ENCODE peak calls at places on chromosome 7, in five cellular contexts. One of them, this sample, is unnamed.

GRCh38 chr7:79357101-79357500 is 96.4 kb downstream of the MAGI2 start:
- DNase-seq in naive thymus-derived CD8-positive, alpha-beta T cell: no peak
- DNase-seq in RPMI7951: no peak
- DNase-seq in EL: no peak
- DNase-seq in Daoy: no peak
- DNase-seq in this sample: no peak

GRCh38 chr7:74343281-74344127 is 54.3 kb downstream of the CLIP2 start:
- DNase-seq in EL: peak; percentile 84
- DNase-seq in naive thymus-derived CD8-positive, alpha-beta T cell: no peak
- DNase-seq in RPMI7951: peak; percentile 91
- DNase-seq in Daoy: peak; percentile 93
- DNase-seq in this sample: peak; percentile 89

GRCh38 chr7:35593896-35594295 is 101.0 kb downstream of the HERPUD2 start:
- DNase-seq in EL: peak; percentile 13
- DNase-seq in Daoy: peak; percentile 31
- DNase-seq in RPMI7951: peak; percentile 11
- DNase-seq in naive thymus-derived CD8-positive, alpha-beta T cell: no peak
- DNase-seq in this sample: peak; percentile 20

GRCh38 chr7:6437251-6437650 is 10.5 kb downstream of the DAGLB start:
- DNase-seq in RPMI7951: no peak
- DNase-seq in Daoy: no peak
- DNase-seq in EL: no peak
- DNase-seq in naive thymus-derived CD8-positive, alpha-beta T cell: no peak
- DNase-seq in this sample: no peak

GRCh38 chr7:130150587-130150986 is 54.6 kb downstream of the TMEM209 start:
- DNase-seq in naive thymus-derived CD8-positive, alpha-beta T cell: no peak
- DNase-seq in RPMI7951: no peak
- DNase-seq in EL: no peak
- DNase-seq in Daoy: no peak
- DNase-seq in this sample: no peak

GRCh38 chr7:142542938-142543337 is 206.3 kb upstream of the PRSS1 start:
- DNase-seq in naive thymus-derived CD8-positive, alpha-beta T cell: no peak
- DNase-seq in EL: peak; percentile 75
- DNase-seq in RPMI7951: peak; percentile 89
- DNase-seq in Daoy: peak; percentile 88
- DNase-seq in this sample: peak; percentile 33

GRCh38 chr7:113013761-113014449 is 72.7 kb downstream of the GPR85 start:
- DNase-seq in naive thymus-derived CD8-positive, alpha-beta T cell: no peak
- DNase-seq in EL: peak; percentile 18
- DNase-seq in Daoy: no peak
- DNase-seq in RPMI7951: peak; percentile 10
- DNase-seq in this sample: no peak

GRCh38 chr7:34841326-34841725 is 183.3 kb downstream of the NPSR1 start:
- DNase-seq in RPMI7951: no peak
- DNase-seq in naive thymus-derived CD8-positive, alpha-beta T cell: no peak
- DNase-seq in EL: no peak
- DNase-seq in Daoy: no peak
- DNase-seq in this sample: no peak

GRCh38 chr7:38524786-38525185 is 106.4 kb downstream of the AMPH start:
- DNase-seq in RPMI7951: no peak
- DNase-seq in naive thymus-derived CD8-positive, alpha-beta T cell: no peak
- DNase-seq in EL: no peak
- DNase-seq in Daoy: peak; percentile 58
- DNase-seq in this sample: no peak

GRCh38 chr7:44060091-44060947 is 5.0 kb downstream of the PGAM2 start:
- DNase-seq in naive thymus-derived CD8-positive, alpha-beta T cell: no peak
- DNase-seq in Daoy: no peak
- DNase-seq in RPMI7951: no peak
- DNase-seq in EL: no peak
- DNase-seq in this sample: no peak

GRCh38 chr7:12951397-12951801 is 264.0 kb downstream of the ARL4A start:
- DNase-seq in naive thymus-derived CD8-positive, alpha-beta T cell: no peak
- DNase-seq in RPMI7951: peak; percentile 42
- DNase-seq in Daoy: peak; percentile 51
- DNase-seq in EL: peak; percentile 67
- DNase-seq in this sample: peak; percentile 49

GRCh38 chr7:28858206-28858605 is 99.9 kb downstream of the TRIL start:
- DNase-seq in EL: peak; percentile 69
- DNase-seq in RPMI7951: peak; percentile 37
- DNase-seq in Daoy: no peak
- DNase-seq in naive thymus-derived CD8-positive, alpha-beta T cell: no peak
- DNase-seq in this sample: no peak

GRCh38 chr7:24572421-24573007 is 738 bp upstream of the PALS2 start:
- DNase-seq in naive thymus-derived CD8-positive, alpha-beta T cell: peak; percentile 37
- DNase-seq in EL: peak; percentile 58
- DNase-seq in RPMI7951: peak; percentile 70
- DNase-seq in Daoy: peak; percentile 72
- DNase-seq in this sample: peak; percentile 87

GRCh38 chr7:155324012-155324917 is 26.6 kb downstream of the INSIG1 start:
- DNase-seq in RPMI7951: no peak
- DNase-seq in EL: no peak
- DNase-seq in Daoy: no peak
- DNase-seq in naive thymus-derived CD8-positive, alpha-beta T cell: no peak
- DNase-seq in this sample: no peak

GRCh38 chr7:101410743-101411476 is 48.2 kb downstream of the COL26A1 start:
- DNase-seq in Daoy: peak; percentile 68
- DNase-seq in RPMI7951: peak; percentile 32
- DNase-seq in EL: peak; percentile 35
- DNase-seq in naive thymus-derived CD8-positive, alpha-beta T cell: peak; percentile 37
- DNase-seq in this sample: peak; percentile 41

GRCh38 chr7:151248191-151249033 is at the start of gene SMARCD3:
- DNase-seq in Daoy: peak; percentile 83
- DNase-seq in EL: peak; percentile 62
- DNase-seq in RPMI7951: peak; percentile 64
- DNase-seq in naive thymus-derived CD8-positive, alpha-beta T cell: no peak
- DNase-seq in this sample: peak; percentile 67

GRCh38 chr7:116772423-116772852 is 89.9 kb upstream of the CAPZA2 start:
- DNase-seq in Daoy: peak; percentile 54
- DNase-seq in naive thymus-derived CD8-positive, alpha-beta T cell: no peak
- DNase-seq in EL: peak; percentile 72
- DNase-seq in RPMI7951: peak; percentile 77
- DNase-seq in this sample: peak; percentile 98

GRCh38 chr7:103348452-103348851 is 1.0 kb downstream of the PSMC2 start:
- DNase-seq in RPMI7951: no peak
- DNase-seq in EL: no peak
- DNase-seq in naive thymus-derived CD8-positive, alpha-beta T cell: no peak
- DNase-seq in Daoy: no peak
- DNase-seq in this sample: no peak

GRCh38 chr7:2937701-2938513 is 93.8 kb upstream of the GNA12 start:
- DNase-seq in Daoy: no peak
- DNase-seq in EL: no peak
- DNase-seq in naive thymus-derived CD8-positive, alpha-beta T cell: no peak
- DNase-seq in RPMI7951: no peak
- DNase-seq in this sample: no peak

GRCh38 chr7:133702078-133702477 is 425.1 kb upstream of the LRGUK start:
- DNase-seq in EL: no peak
- DNase-seq in RPMI7951: no peak
- DNase-seq in Daoy: no peak
- DNase-seq in naive thymus-derived CD8-positive, alpha-beta T cell: no peak
- DNase-seq in this sample: no peak

GRCh38 chr7:119959811-119960210 is 313.2 kb upstream of the KCND2 start:
- DNase-seq in naive thymus-derived CD8-positive, alpha-beta T cell: no peak
- DNase-seq in RPMI7951: no peak
- DNase-seq in Daoy: no peak
- DNase-seq in EL: no peak
- DNase-seq in this sample: no peak

GRCh38 chr7:2880882-2881281 is 36.8 kb upstream of the GNA12 start:
- DNase-seq in RPMI7951: peak; percentile 30
- DNase-seq in naive thymus-derived CD8-positive, alpha-beta T cell: no peak
- DNase-seq in EL: no peak
- DNase-seq in Daoy: no peak
- DNase-seq in this sample: no peak

GRCh38 chr7:12949060-12950045 is 261.9 kb downstream of the ARL4A start:
- DNase-seq in naive thymus-derived CD8-positive, alpha-beta T cell: no peak
- DNase-seq in RPMI7951: peak; percentile 32
- DNase-seq in Daoy: no peak
- DNase-seq in EL: no peak
- DNase-seq in this sample: no peak

GRCh38 chr7:91566333-91566732 is 302.1 kb downstream of the FZD1 start:
- DNase-seq in RPMI7951: no peak
- DNase-seq in Daoy: no peak
- DNase-seq in EL: no peak
- DNase-seq in naive thymus-derived CD8-positive, alpha-beta T cell: no peak
- DNase-seq in this sample: no peak

GRCh38 chr7:24653316-24654085 is 80.2 kb downstream of the PALS2 start:
- DNase-seq in EL: no peak
- DNase-seq in naive thymus-derived CD8-positive, alpha-beta T cell: no peak
- DNase-seq in RPMI7951: peak; percentile 40
- DNase-seq in Daoy: no peak
- DNase-seq in this sample: peak; percentile 41

GRCh38 chr7:32191296-32191695 is 121.1 kb upstream of the PDE1C start:
- DNase-seq in naive thymus-derived CD8-positive, alpha-beta T cell: no peak
- DNase-seq in RPMI7951: no peak
- DNase-seq in EL: no peak
- DNase-seq in Daoy: no peak
- DNase-seq in this sample: no peak

GRCh38 chr7:46600340-46600739 is 679.3 kb upstream of the IGFBP3 start:
- DNase-seq in RPMI7951: no peak
- DNase-seq in naive thymus-derived CD8-positive, alpha-beta T cell: no peak
- DNase-seq in EL: no peak
- DNase-seq in Daoy: no peak
- DNase-seq in this sample: no peak

GRCh38 chr7:152862842-152863241 is 103.3 kb downstream of the ACTR3B start:
- DNase-seq in RPMI7951: no peak
- DNase-seq in EL: no peak
- DNase-seq in Daoy: no peak
- DNase-seq in naive thymus-derived CD8-positive, alpha-beta T cell: no peak
- DNase-seq in this sample: no peak

GRCh38 chr7:27193335-27194001 is 6.4 kb downstream of the HOXA13 start:
- DNase-seq in RPMI7951: no peak
- DNase-seq in EL: peak; percentile 68
- DNase-seq in naive thymus-derived CD8-positive, alpha-beta T cell: no peak
- DNase-seq in Daoy: peak; percentile 0
- DNase-seq in this sample: no peak

GRCh38 chr7:148436571-148436970 is 154.0 kb upstream of the C7orf33 start:
- DNase-seq in RPMI7951: no peak
- DNase-seq in EL: no peak
- DNase-seq in Daoy: no peak
- DNase-seq in naive thymus-derived CD8-positive, alpha-beta T cell: no peak
- DNase-seq in this sample: no peak

GRCh38 chr7:100065452-100066186 is 15.9 kb downstream of the ZNF3 start:
- DNase-seq in naive thymus-derived CD8-positive, alpha-beta T cell: no peak
- DNase-seq in EL: no peak
- DNase-seq in RPMI7951: peak; percentile 70
- DNase-seq in Daoy: no peak
- DNase-seq in this sample: no peak

GRCh38 chr7:74305987-74306736 is 17.0 kb downstream of the CLIP2 start:
- DNase-seq in Daoy: peak; percentile 51
- DNase-seq in EL: no peak
- DNase-seq in RPMI7951: peak; percentile 41
- DNase-seq in naive thymus-derived CD8-positive, alpha-beta T cell: no peak
- DNase-seq in this sample: no peak

GRCh38 chr7:18936265-18936664 is 181.2 kb downstream of the TWIST1 start:
- DNase-seq in RPMI7951: no peak
- DNase-seq in EL: no peak
- DNase-seq in naive thymus-derived CD8-positive, alpha-beta T cell: no peak
- DNase-seq in Daoy: no peak
- DNase-seq in this sample: no peak

GRCh38 chr7:628826-629225 is 97.7 kb upstream of the DNAAF5 start:
- DNase-seq in naive thymus-derived CD8-positive, alpha-beta T cell: no peak
- DNase-seq in RPMI7951: no peak
- DNase-seq in EL: no peak
- DNase-seq in Daoy: no peak
- DNase-seq in this sample: no peak

GRCh38 chr7:44561962-44562621 is 11.6 kb downstream of the DDX56 start:
- DNase-seq in EL: peak; percentile 74
- DNase-seq in RPMI7951: peak; percentile 82
- DNase-seq in Daoy: peak; percentile 86
- DNase-seq in naive thymus-derived CD8-positive, alpha-beta T cell: no peak
- DNase-seq in this sample: peak; percentile 78

GRCh38 chr7:96397936-96398596 is 76.2 kb upstream of the SLC25A13 start:
- DNase-seq in naive thymus-derived CD8-positive, alpha-beta T cell: no peak
- DNase-seq in EL: peak; percentile 16
- DNase-seq in Daoy: peak; percentile 14
- DNase-seq in RPMI7951: no peak
- DNase-seq in this sample: no peak

GRCh38 chr7:112575864-112576263 is 95.1 kb downstream of the LSMEM1 start:
- DNase-seq in EL: no peak
- DNase-seq in naive thymus-derived CD8-positive, alpha-beta T cell: no peak
- DNase-seq in RPMI7951: no peak
- DNase-seq in Daoy: no peak
- DNase-seq in this sample: no peak

GRCh38 chr7:66697451-66698438 is 42.8 kb upstream of the RABGEF1 start:
- DNase-seq in EL: peak; percentile 76
- DNase-seq in naive thymus-derived CD8-positive, alpha-beta T cell: no peak
- DNase-seq in Daoy: peak; percentile 84
- DNase-seq in RPMI7951: peak; percentile 49
- DNase-seq in this sample: peak; percentile 68

GRCh38 chr7:5773661-5774086 is 7.8 kb downstream of the RNF216 start:
- DNase-seq in Daoy: peak; percentile 94
- DNase-seq in EL: peak; percentile 97
- DNase-seq in naive thymus-derived CD8-positive, alpha-beta T cell: peak; percentile 37
- DNase-seq in RPMI7951: peak; percentile 98
- DNase-seq in this sample: peak; percentile 100

This sample was measured in ACHN.